ENCODE peak calls at places on chromosomes 6 and 20, in seven cellular contexts. One of them, this sample, is unnamed.

GRCh38 chr20:23159256-23159922 is 73.3 kb upstream of the CD93 start:
- DNase-seq in A549: no peak
- DNase-seq in SK-N-SH: no peak
- DNase-seq in HepG2: no peak
- DNase-seq in K562: no peak
- DNase-seq in HCT116: no peak
- DNase-seq in endothelial cell of umbilical vein: no peak
- DNase-seq in this sample: peak

GRCh38 chr6:157449610-157450009 is 68.6 kb downstream of the ZDHHC14 start:
- DNase-seq in A549: no peak
- DNase-seq in SK-N-SH: no peak
- DNase-seq in HepG2: no peak
- DNase-seq in K562: no peak
- DNase-seq in HCT116: no peak
- DNase-seq in endothelial cell of umbilical vein: peak
- DNase-seq in this sample: no peak

GRCh38 chr6:3088446-3088845 is 20.2 kb downstream of the RIPK1 start:
- DNase-seq in A549: no peak
- DNase-seq in SK-N-SH: no peak
- DNase-seq in HepG2: no peak
- DNase-seq in K562: no peak
- DNase-seq in HCT116: no peak
- DNase-seq in endothelial cell of umbilical vein: no peak
- DNase-seq in this sample: no peak

GRCh38 chr6:159421586-159421985 is 252.4 kb downstream of the FNDC1 start:
- DNase-seq in A549: no peak
- DNase-seq in SK-N-SH: no peak
- DNase-seq in HepG2: no peak
- DNase-seq in K562: no peak
- DNase-seq in HCT116: no peak
- DNase-seq in endothelial cell of umbilical vein: no peak
- DNase-seq in this sample: no peak

GRCh38 chr6:139330841-139331500 is 39.2 kb upstream of the TXLNB start:
- DNase-seq in A549: no peak
- DNase-seq in SK-N-SH: no peak
- DNase-seq in HepG2: no peak
- DNase-seq in K562: no peak
- DNase-seq in HCT116: no peak
- DNase-seq in endothelial cell of umbilical vein: no peak
- DNase-seq in this sample: peak

GRCh38 chr6:150142657-150143501 is at the start of gene PPP1R14C:
- DNase-seq in A549: no peak
- DNase-seq in SK-N-SH: peak
- DNase-seq in HepG2: no peak
- DNase-seq in K562: peak
- DNase-seq in HCT116: no peak
- DNase-seq in endothelial cell of umbilical vein: no peak
- DNase-seq in this sample: no peak

GRCh38 chr6:42133926-42134325 is 8.5 kb downstream of the C6orf132 start:
- DNase-seq in A549: no peak
- DNase-seq in SK-N-SH: no peak
- DNase-seq in HepG2: no peak
- DNase-seq in K562: no peak
- DNase-seq in HCT116: no peak
- DNase-seq in endothelial cell of umbilical vein: no peak
- DNase-seq in this sample: no peak

GRCh38 chr20:48184229-48184628 is 398.9 kb upstream of the SULF2 start:
- DNase-seq in A549: no peak
- DNase-seq in SK-N-SH: no peak
- DNase-seq in HepG2: no peak
- DNase-seq in K562: no peak
- DNase-seq in HCT116: no peak
- DNase-seq in endothelial cell of umbilical vein: no peak
- DNase-seq in this sample: no peak

GRCh38 chr20:46065006-46065405 is 24.8 kb downstream of the NCOA5 start:
- DNase-seq in A549: no peak
- DNase-seq in SK-N-SH: no peak
- DNase-seq in HepG2: no peak
- DNase-seq in K562: no peak
- DNase-seq in HCT116: no peak
- DNase-seq in endothelial cell of umbilical vein: no peak
- DNase-seq in this sample: no peak

GRCh38 chr20:58990651-58991445 is 9.8 kb downstream of the NELFCD start:
- DNase-seq in A549: no peak
- DNase-seq in SK-N-SH: no peak
- DNase-seq in HepG2: no peak
- DNase-seq in K562: no peak
- DNase-seq in HCT116: no peak
- DNase-seq in endothelial cell of umbilical vein: no peak
- DNase-seq in this sample: no peak

GRCh38 chr6:42453649-42454427 is 2.1 kb upstream of the TRERF1 start:
- DNase-seq in A549: peak
- DNase-seq in SK-N-SH: peak
- DNase-seq in HepG2: no peak
- DNase-seq in K562: peak
- DNase-seq in HCT116: no peak
- DNase-seq in endothelial cell of umbilical vein: peak
- DNase-seq in this sample: peak

GRCh38 chr6:154916857-154917256 is 78.3 kb upstream of the TIAM2 start:
- DNase-seq in A549: no peak
- DNase-seq in SK-N-SH: no peak
- DNase-seq in HepG2: no peak
- DNase-seq in K562: no peak
- DNase-seq in HCT116: no peak
- DNase-seq in endothelial cell of umbilical vein: no peak
- DNase-seq in this sample: no peak

GRCh38 chr20:18391686-18392085 is 75.1 kb downstream of the DZANK1 start:
- DNase-seq in A549: no peak
- DNase-seq in SK-N-SH: no peak
- DNase-seq in HepG2: no peak
- DNase-seq in K562: no peak
- DNase-seq in HCT116: no peak
- DNase-seq in endothelial cell of umbilical vein: no peak
- DNase-seq in this sample: no peak

GRCh38 chr20:53900380-53900999 is 169.9 kb downstream of the BCAS1 start:
- DNase-seq in A549: peak
- DNase-seq in SK-N-SH: no peak
- DNase-seq in HepG2: no peak
- DNase-seq in K562: no peak
- DNase-seq in HCT116: no peak
- DNase-seq in endothelial cell of umbilical vein: peak
- DNase-seq in this sample: no peak

GRCh38 chr6:40719671-40720374 is 132.7 kb upstream of the LRFN2 start:
- DNase-seq in A549: no peak
- DNase-seq in SK-N-SH: peak
- DNase-seq in HepG2: no peak
- DNase-seq in K562: peak
- DNase-seq in HCT116: no peak
- DNase-seq in endothelial cell of umbilical vein: peak
- DNase-seq in this sample: peak

GRCh38 chr6:32700391-32701040 is 34.1 kb upstream of the HLA-DQB1 start:
- DNase-seq in A549: peak
- DNase-seq in SK-N-SH: peak
- DNase-seq in HepG2: peak
- DNase-seq in K562: peak
- DNase-seq in HCT116: peak
- DNase-seq in endothelial cell of umbilical vein: peak
- DNase-seq in this sample: peak
- TF ChIP-seq MAX in A549: no peak
- TF ChIP-seq MAX in SK-N-SH: no peak
- TF ChIP-seq MAX in HepG2: no peak
- TF ChIP-seq MAX in K562: no peak
- TF ChIP-seq MAX in HCT116: no peak
- TF ChIP-seq MAX in endothelial cell of umbilical vein: no peak
- TF ChIP-seq MAX in this sample: no peak

GRCh38 chr6:47479874-47480273 is 2.3 kb downstream of the CD2AP start:
- DNase-seq in A549: no peak
- DNase-seq in SK-N-SH: no peak
- DNase-seq in HepG2: no peak
- DNase-seq in K562: no peak
- DNase-seq in HCT116: no peak
- DNase-seq in endothelial cell of umbilical vein: no peak
- DNase-seq in this sample: no peak
- H3K4me3 ChIP-seq in A549: peak
- H3K4me3 ChIP-seq in SK-N-SH: peak
- H3K4me3 ChIP-seq in HepG2: peak
- H3K4me3 ChIP-seq in K562: peak
- H3K4me3 ChIP-seq in HCT116: no peak
- H3K4me3 ChIP-seq in endothelial cell of umbilical vein: no peak
- H3K4me3 ChIP-seq in this sample: peak

DNA sequence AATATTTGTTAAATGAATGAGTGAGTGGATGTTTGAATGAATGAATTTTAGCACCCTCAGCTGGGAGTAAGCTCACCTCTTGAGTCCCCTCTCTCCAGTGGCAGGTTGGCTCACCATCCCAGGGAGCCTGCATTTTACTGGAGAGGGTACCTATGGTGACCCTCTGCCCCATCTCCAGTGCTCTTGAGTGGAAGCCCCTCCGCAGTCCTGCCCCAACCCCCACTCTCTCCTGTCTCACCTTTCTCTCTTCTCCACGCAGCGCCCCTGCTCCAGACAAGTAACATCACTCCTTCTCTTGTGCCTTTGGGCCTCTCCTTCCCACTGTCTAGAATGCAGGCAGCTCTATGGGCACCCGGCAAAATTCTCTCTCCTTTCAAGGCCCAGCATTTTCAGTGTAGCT is 11.3 kb downstream of the TGM3 start:
- DNase-seq in A549: no peak
- DNase-seq in SK-N-SH: no peak
- DNase-seq in HepG2: no peak
- DNase-seq in K562: no peak
- DNase-seq in HCT116: no peak
- DNase-seq in endothelial cell of umbilical vein: no peak
- DNase-seq in this sample: no peak
- TF ChIP-seq MAX in A549: no peak
- TF ChIP-seq MAX in SK-N-SH: no peak
- TF ChIP-seq MAX in HepG2: no peak
- TF ChIP-seq MAX in K562: no peak
- TF ChIP-seq MAX in HCT116: no peak
- TF ChIP-seq MAX in endothelial cell of umbilical vein: no peak
- TF ChIP-seq MAX in this sample: no peak

GRCh38 chr6:35719407-35719829 is 17.4 kb upstream of the ARMC12 start:
- DNase-seq in A549: no peak
- DNase-seq in SK-N-SH: no peak
- DNase-seq in HepG2: no peak
- DNase-seq in K562: no peak
- DNase-seq in HCT116: no peak
- DNase-seq in endothelial cell of umbilical vein: no peak
- DNase-seq in this sample: no peak

GRCh38 chr6:35718911-35719381 is 17.9 kb upstream of the ARMC12 start:
- DNase-seq in A549: no peak
- DNase-seq in SK-N-SH: no peak
- DNase-seq in HepG2: no peak
- DNase-seq in K562: no peak
- DNase-seq in HCT116: no peak
- DNase-seq in endothelial cell of umbilical vein: peak
- DNase-seq in this sample: peak

GRCh38 chr6:35718354-35718695 is 18.5 kb upstream of the ARMC12 start:
- DNase-seq in A549: no peak
- DNase-seq in SK-N-SH: no peak
- DNase-seq in HepG2: no peak
- DNase-seq in K562: no peak
- DNase-seq in HCT116: no peak
- DNase-seq in endothelial cell of umbilical vein: no peak
- DNase-seq in this sample: no peak

GRCh38 chr6:35722121-35722761 is 14.6 kb upstream of the ARMC12 start:
- DNase-seq in A549: no peak
- DNase-seq in SK-N-SH: no peak
- DNase-seq in HepG2: no peak
- DNase-seq in K562: no peak
- DNase-seq in HCT116: no peak
- DNase-seq in endothelial cell of umbilical vein: no peak
- DNase-seq in this sample: no peak

DNA sequence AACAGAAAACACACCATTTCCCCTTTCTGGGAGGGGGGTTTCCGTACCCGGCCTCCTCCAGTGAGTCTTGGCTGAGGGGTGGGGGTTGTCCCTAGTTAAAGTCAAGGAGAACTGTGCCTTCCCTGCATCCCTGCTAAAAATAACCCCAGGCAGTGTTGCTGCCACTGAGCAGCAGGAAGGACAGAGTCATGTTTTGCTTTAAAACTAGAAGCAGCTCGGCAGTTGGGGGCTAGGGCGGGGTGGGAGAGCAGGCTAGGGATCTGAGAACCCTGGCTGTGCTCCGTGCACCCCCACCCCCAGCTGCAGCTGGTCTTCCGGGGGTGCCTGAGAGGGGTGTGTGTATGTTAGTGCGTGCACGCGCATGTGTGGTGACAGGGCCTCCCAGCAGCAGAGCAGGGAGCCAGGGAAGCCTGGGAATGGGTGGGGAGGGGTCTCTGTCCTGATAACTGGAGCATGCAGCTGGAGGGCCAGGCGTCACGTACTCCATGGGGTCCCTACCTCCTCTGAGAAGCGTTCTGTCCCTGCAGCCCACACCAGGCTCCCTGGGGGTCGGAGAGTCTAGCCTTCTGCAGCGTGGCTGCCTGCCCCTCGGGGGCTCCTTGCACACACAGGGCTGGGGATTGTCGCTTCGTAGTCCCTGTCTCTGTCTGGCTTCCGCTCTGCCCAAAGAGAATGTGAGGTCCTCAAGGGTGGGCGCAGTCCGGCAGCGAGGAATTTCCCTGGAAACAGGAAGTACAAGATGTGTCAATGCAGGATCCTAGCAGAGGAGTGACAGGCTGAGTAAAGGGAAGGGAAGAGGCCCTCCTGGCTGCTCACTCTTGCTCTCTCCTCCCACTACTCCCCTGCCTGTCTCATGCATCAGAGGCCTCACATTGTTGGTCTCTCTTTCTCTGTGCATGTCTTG is 16.8 kb upstream of the ARMC12 start:
- DNase-seq in A549: no peak
- DNase-seq in SK-N-SH: peak
- DNase-seq in HepG2: no peak
- DNase-seq in K562: no peak
- DNase-seq in HCT116: no peak
- DNase-seq in endothelial cell of umbilical vein: peak
- DNase-seq in this sample: peak
- H3K4me3 ChIP-seq in A549: no peak
- H3K4me3 ChIP-seq in SK-N-SH: no peak
- H3K4me3 ChIP-seq in HepG2: no peak
- H3K4me3 ChIP-seq in K562: no peak
- H3K4me3 ChIP-seq in HCT116: no peak
- H3K4me3 ChIP-seq in endothelial cell of umbilical vein: no peak
- H3K4me3 ChIP-seq in this sample: peak

GRCh38 chr6:7316658-7317533 is 3.9 kb upstream of the SSR1 start:
- DNase-seq in A549: no peak
- DNase-seq in SK-N-SH: no peak
- DNase-seq in HepG2: no peak
- DNase-seq in K562: no peak
- DNase-seq in HCT116: no peak
- DNase-seq in endothelial cell of umbilical vein: no peak
- DNase-seq in this sample: no peak
- TF ChIP-seq MAX in A549: no peak
- TF ChIP-seq MAX in SK-N-SH: no peak
- TF ChIP-seq MAX in HepG2: no peak
- TF ChIP-seq MAX in K562: no peak
- TF ChIP-seq MAX in HCT116: no peak
- TF ChIP-seq MAX in endothelial cell of umbilical vein: no peak
- TF ChIP-seq MAX in this sample: no peak

This sample was measured in NB4.